ENCODE peak calls at places on chromosomes 5 and 9, in five cellular contexts. C is A549, I is HepG2, Q is H1, X is K562. O is an unnamed sample.

GRCh38 chr5:947626-948471 is 55.2 kb downstream of the TRIP13 start:
- DNase-seq in X (no peak), C (no peak), Q (no peak), I (no peak), O (no peak)

GRCh38 chr5:125575561-125576504 is 829.4 kb upstream of the ZNF608 start:
- DNase-seq in X (no peak), Q (peak), I (no peak), C (no peak), O (peak)

GRCh38 chr5:4511996-4512656 is 628.0 kb upstream of the ADAMTS16 start:
- DNase-seq in X (no peak), C (peak), I (peak), Q (peak), O (no peak)

GRCh38 chr9:21903380-21903965 is 90.7 kb downstream of the CDKN2A start:
- DNase-seq in Q (no peak), X (no peak), I (no peak), C (no peak), O (no peak)

GRCh38 chr9:19939890-19940289 is 151.1 kb upstream of the SLC24A2 start:
- DNase-seq in I (no peak), X (no peak), Q (no peak), C (no peak), O (no peak)

GRCh38 chr5:1298067-1298551 is 3.2 kb upstream of the TERT start:
- DNase-seq in C (no peak), I (no peak), Q (no peak), X (no peak), O (no peak)

GRCh38 chr5:175094461-175094860 is 349.5 kb downstream of the DRD1 start:
- DNase-seq in X (no peak), C (no peak), I (no peak), Q (no peak), O (no peak)

GRCh38 chr5:158456756-158457155 is 597.8 kb upstream of the CLINT1 start:
- DNase-seq in C (peak), Q (no peak), I (peak), X (no peak), O (peak)

GRCh38 chr5:173882632-173883031 is 5.5 kb upstream of the CPEB4 start:
- DNase-seq in Q (no peak), I (no peak), X (no peak), C (no peak), O (no peak)

GRCh38 chr9:94780516-94780950 is 54.0 kb downstream of the AOPEP start:
- DNase-seq in C (no peak), X (no peak), I (no peak), Q (no peak), O (peak)

GRCh38 chr5:138352722-138353549 is 451 bp downstream of the KDM3B start:
- DNase-seq in I (peak), C (peak), Q (no peak), X (peak), O (peak)

GRCh38 chr5:176355400-176356178 is 6.0 kb downstream of the KIAA1191 start:
- DNase-seq in X (peak), I (no peak), Q (no peak), C (peak), O (no peak)

GRCh38 chr9:76866689-76867088 is 39.2 kb downstream of the PRUNE2 start:
- DNase-seq in I (no peak), C (peak), Q (no peak), X (no peak), O (no peak)

GRCh38 chr5:128538249-128539037 is 398 bp upstream of the FBN2 start:
- DNase-seq in C (peak), Q (peak), X (no peak), I (no peak), O (peak)

GRCh38 chr9:129584136-129584535 is 36.8 kb downstream of the C9orf50 start:
- DNase-seq in Q (no peak), C (peak), X (peak), I (peak), O (peak)

GRCh38 chr5:126339215-126339805 is 83.9 kb upstream of the GRAMD2B start:
- DNase-seq in C (peak), I (peak), Q (no peak), X (peak), O (peak)

GRCh38 chr9:79623799-79624721 is 52.3 kb downstream of the TLE4 start:
- DNase-seq in C (peak), I (peak), X (peak), Q (no peak), O (peak)

GRCh38 chr5:139956342-139956741 is 86.8 kb downstream of the NRG2 start:
- DNase-seq in X (no peak), I (no peak), C (no peak), Q (no peak), O (no peak)

GRCh38 chr9:90966475-90967150 is 165.0 kb downstream of the SYK start:
- DNase-seq in Q (no peak), C (no peak), X (no peak), I (no peak), O (no peak)

GRCh38 chr9:4706971-4707622 is 27.7 kb downstream of the CDC37L1 start:
- DNase-seq in C (no peak), Q (no peak), I (no peak), X (no peak), O (no peak)

GRCh38 chr5:148482697-148483462 is 99.1 kb downstream of the FBXO38 start:
- DNase-seq in I (peak), C (peak), Q (peak), X (peak), O (peak)

GRCh38 chr9:94729199-94729598 is 2.7 kb downstream of the AOPEP start:
- DNase-seq in C (no peak), X (no peak), Q (no peak), I (no peak), O (no peak)

GRCh38 chr5:137737349-137738256 is 1.7 kb upstream of the KLHL3 start:
- DNase-seq in Q (no peak), I (no peak), X (no peak), C (no peak), O (peak)

GRCh38 chr5:134406390-134406789 is 5.3 kb downstream of the CDKN2AIPNL start:
- DNase-seq in I (no peak), Q (no peak), C (no peak), X (no peak), O (no peak)

GRCh38 chr5:179240561-179240960 is 104.7 kb downstream of the ADAMTS2 start:
- DNase-seq in Q (no peak), X (no peak), C (no peak), I (no peak), O (no peak)

GRCh38 chr5:93594591-93595419 is 11.8 kb downstream of the NR2F1 start:
- DNase-seq in I (no peak), X (no peak), C (no peak), Q (no peak), O (no peak)

GRCh38 chr9:107282268-107282667 is 811 bp upstream of the RAD23B start:
- DNase-seq in C (no peak), Q (no peak), X (no peak), I (no peak), O (no peak)

GRCh38 chr5:96439477-96440184 is 6.6 kb upstream of the PCSK1 start:
- DNase-seq in I (no peak), X (no peak), Q (no peak), C (no peak), O (peak)

GRCh38 chr5:15835514-15835913 is 335.5 kb downstream of the FBXL7 start:
- DNase-seq in C (no peak), Q (no peak), X (no peak), I (no peak), O (no peak)

GRCh38 chr5:55306641-55307382 is 682 bp downstream of the DHX29 start:
- DNase-seq in I (peak), Q (no peak), X (no peak), C (peak), O (peak)

GRCh38 chr5:77908787-77909186 is 132.6 kb upstream of the TBCA start:
- DNase-seq in I (no peak), Q (no peak), C (no peak), X (no peak), O (no peak)

GRCh38 chr5:67206381-67207328 is 10.1 kb upstream of the CD180 start:
- DNase-seq in Q (no peak), I (peak), X (peak), C (peak), O (peak)

GRCh38 chr5:67203701-67204074 is 7.1 kb upstream of the CD180 start:
- DNase-seq in Q (no peak), C (no peak), I (no peak), X (no peak), O (no peak)

GRCh38 chr5:67208403-67208802 is 11.8 kb upstream of the CD180 start:
- DNase-seq in X (no peak), Q (no peak), I (no peak), C (no peak), O (no peak)

GRCh38 chr5:67204821-67205220 is 8.2 kb upstream of the CD180 start:
- DNase-seq in I (no peak), X (no peak), Q (no peak), C (no peak), O (no peak)

GRCh38 chr5:67205981-67206380 is 9.4 kb upstream of the CD180 start:
- DNase-seq in Q (no peak), C (no peak), X (no peak), I (no peak), O (no peak)
- H3K4me2 ChIP-seq in Q (no peak), C (peak), X (no peak), I (no peak), O (no peak)

GRCh38 chr9:128424268-128424780 is 3.7 kb downstream of the CERCAM start:
- DNase-seq in Q (no peak), I (no peak), C (no peak), X (no peak), O (no peak)

GRCh38 chr9:128434340-128434739 is 13.7 kb downstream of the CERCAM start:
- DNase-seq in X (no peak), Q (no peak), C (no peak), I (no peak), O (no peak)

GRCh38 chr9:128428644-128429504 is 8.2 kb downstream of the CERCAM start:
- DNase-seq in X (peak), C (no peak), I (no peak), Q (no peak), O (peak)

GRCh38 chr9:128431207-128431606 is 10.6 kb downstream of the CERCAM start:
- DNase-seq in I (no peak), C (no peak), Q (no peak), X (no peak), O (no peak)

DNA sequence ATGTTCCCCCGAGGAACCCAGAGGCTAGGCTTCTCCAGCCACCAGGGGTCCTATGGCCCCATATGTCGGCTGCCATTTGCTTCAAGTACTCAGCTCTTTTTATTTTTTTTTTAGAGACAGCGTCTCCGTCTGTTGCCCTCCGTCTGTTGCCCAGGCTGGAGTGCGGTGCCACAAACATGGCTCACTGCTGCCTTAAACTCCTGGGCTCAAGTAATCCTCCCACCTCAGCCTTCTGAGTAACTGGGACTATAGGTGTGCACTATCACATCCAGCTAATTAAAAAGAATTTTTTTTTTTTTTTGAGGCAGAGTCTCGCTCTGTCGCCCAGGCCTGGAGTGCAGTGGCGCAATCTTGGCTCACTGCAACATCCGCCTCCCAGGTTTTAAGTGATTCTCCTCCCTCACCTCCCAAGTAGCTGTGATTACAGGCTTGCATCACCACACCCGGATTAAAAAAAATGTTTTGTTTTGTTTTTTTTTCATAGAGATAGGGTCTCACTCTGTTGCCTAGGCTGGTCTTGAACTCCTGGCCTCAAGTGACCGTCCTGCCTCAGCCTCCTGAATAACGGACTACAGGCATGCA is 8.9 kb downstream of the CERCAM start:
- DNase-seq in X (no peak), C (no peak), I (no peak), Q (no peak), O (no peak)
- TF ChIP-seq JUN in X (no peak), C (no peak), I (no peak), Q (no peak), O (no peak)

GRCh38 chr9:127140842-127141675 is 18.6 kb upstream of the ANGPTL2 start:
- DNase-seq in I (no peak), C (no peak), X (no peak), Q (no peak), O (no peak)
- H3K4me2 ChIP-seq in I (no peak), C (no peak), X (no peak), Q (no peak), O (no peak)

DNA sequence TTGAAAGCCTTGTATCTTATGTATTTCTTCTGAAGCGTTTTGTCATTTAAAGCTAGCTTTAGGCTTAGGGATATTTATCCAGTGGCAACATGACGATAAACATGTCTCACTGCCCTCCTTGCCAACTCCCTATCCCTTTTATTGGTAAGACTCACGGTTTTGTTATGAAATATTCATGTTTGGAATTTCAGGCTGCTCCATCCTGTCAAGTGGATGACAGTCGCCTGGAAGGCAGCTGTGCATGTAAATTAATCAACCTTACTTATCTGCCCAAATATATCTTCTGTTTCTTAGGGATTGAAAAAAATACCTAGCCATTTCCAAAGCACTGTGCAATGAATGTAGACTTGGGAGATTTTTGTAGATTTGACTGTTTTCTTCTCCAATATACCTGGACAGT is 889.2 kb upstream of the SEMA6A start:
- DNase-seq in I (no peak), Q (no peak), C (no peak), X (no peak), O (no peak)
- TF ChIP-seq JUN in I (no peak), Q (no peak), C (no peak), X (no peak), O (no peak)

DNA sequence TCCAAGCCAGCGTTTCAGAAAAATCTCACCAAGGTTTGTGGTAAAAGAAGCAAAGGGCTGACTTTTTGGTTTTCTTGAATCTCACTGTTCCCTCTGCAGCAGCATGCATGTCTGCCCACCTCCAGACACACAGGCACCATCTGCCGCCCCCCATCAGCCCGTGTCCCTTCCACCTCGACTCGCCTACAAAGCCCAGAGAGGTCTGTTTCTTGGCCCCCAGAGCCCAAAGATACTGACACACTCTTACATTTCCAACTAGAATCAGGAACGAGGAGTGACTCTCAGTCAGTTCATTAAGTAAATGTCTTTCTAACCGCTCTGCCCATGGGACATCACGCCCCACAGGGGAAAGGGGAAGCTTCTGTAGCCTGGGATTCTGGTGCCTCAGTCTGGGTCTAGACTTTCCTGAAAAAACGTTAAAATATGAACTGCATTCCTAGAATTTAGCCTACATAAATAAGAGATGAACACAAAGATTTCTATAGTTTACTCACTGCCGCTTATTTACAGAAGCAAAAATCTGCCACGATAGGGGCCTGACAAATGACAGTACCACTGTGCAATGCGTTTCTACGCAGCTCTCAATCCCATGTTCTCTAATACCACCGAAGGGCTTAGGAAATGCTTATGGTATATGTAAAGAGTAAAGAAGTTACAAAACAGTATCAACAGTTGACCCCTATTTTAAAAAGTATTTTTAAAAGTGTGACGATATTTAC is 4.1 kb downstream of the IL4 start:
- DNase-seq in I (no peak), X (no peak), Q (no peak), C (no peak), O (no peak)
- H3K4me2 ChIP-seq in I (no peak), X (no peak), Q (no peak), C (peak), O (no peak)